ENCODE peak calls at places on chromosomes 12 and 14, in five cellular contexts. M, G, R, H and T are unnamed samples.

GRCh38 chr12:47818701-47819543 is 781 bp downstream of the HDAC7 start:
- DNase-seq in G (peak), R (peak), H (no peak), M (no peak), T (peak)

GRCh38 chr12:67698711-67699603 is 50.4 kb downstream of the DYRK2 start:
- DNase-seq in H (peak), M (no peak), G (no peak), R (no peak), T (no peak)

GRCh38 chr12:57103856-57104255 is 7.3 kb downstream of the STAT6 start:
- DNase-seq in G (no peak), R (no peak), H (no peak), M (no peak), T (no peak)

GRCh38 chr12:15856097-15856982 is 25.8 kb upstream of the STRAP start:
- DNase-seq in M (peak), G (peak), R (peak), H (peak), T (no peak)

GRCh38 chr12:91978143-91978542 is 167.5 kb downstream of the BTG1 start:
- DNase-seq in R (no peak), H (no peak), G (no peak), M (no peak), T (no peak)

GRCh38 chr14:98173291-98173690 is 1098.7 kb downstream of the BCL11B start:
- DNase-seq in R (no peak), G (no peak), M (no peak), H (no peak), T (no peak)

GRCh38 chr12:98503343-98503592 is 12.1 kb upstream of the TMPO start:
- DNase-seq in M (peak), H (peak), R (peak), G (peak), T (peak)

GRCh38 chr14:88488897-88489296 is 65.9 kb downstream of the PTPN21 start:
- DNase-seq in H (no peak), G (no peak), M (no peak), R (no peak), T (no peak)

GRCh38 chr14:85218982-85219381 is 311.0 kb upstream of the FLRT2 start:
- DNase-seq in H (no peak), R (no peak), G (no peak), M (no peak), T (no peak)

GRCh38 chr14:49105512-49105911 is 480.7 kb downstream of the RPS29 start:
- DNase-seq in M (no peak), G (no peak), H (no peak), R (no peak), T (peak)

GRCh38 chr12:31557707-31558106 is 33.2 kb downstream of the DENND5B start:
- DNase-seq in M (no peak), G (no peak), H (no peak), R (no peak), T (no peak)

GRCh38 chr12:31560516-31560915 is 30.4 kb downstream of the DENND5B start:
- DNase-seq in H (no peak), G (no peak), M (no peak), R (no peak), T (no peak)

GRCh38 chr12:31562594-31563328 is 28.2 kb downstream of the DENND5B start:
- DNase-seq in H (no peak), M (no peak), G (no peak), R (no peak), T (no peak)

DNA sequence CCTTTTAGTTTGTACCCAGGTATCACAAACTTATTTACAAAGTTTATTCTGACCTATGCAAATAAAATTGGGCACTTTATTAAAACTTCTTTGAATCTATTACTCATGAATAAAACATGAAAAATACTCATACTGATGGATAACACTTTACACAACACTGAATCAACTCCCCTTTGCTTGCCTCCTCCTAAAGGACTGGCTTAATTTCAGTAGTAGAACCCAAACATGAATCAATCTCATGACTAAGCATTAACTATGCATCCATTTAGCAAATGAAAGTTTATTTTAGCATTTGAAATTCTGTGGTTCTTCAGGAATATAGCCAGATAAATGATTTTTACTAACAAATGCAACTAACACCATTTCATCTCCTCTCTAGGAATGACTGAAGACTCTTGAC is 32.4 kb downstream of the DENND5B start:
- DNase-seq in G (no peak), H (no peak), R (no peak), M (no peak), T (no peak)
- H3K27ac ChIP-seq in G (no peak), H (no peak), R (no peak), M (no peak), T (no peak)

GRCh38 chr14:86296173-86296572 is 766.2 kb downstream of the FLRT2 start:
- DNase-seq in H (no peak), G (no peak), R (no peak), M (no peak), T (no peak)
- TF ChIP-seq ZBTB33 in H (no peak), G (no peak), R (no peak), M (no peak), T (no peak)

GRCh38 chr12:122789637-122790036 is 15.3 kb downstream of the CCDC62 start:
- DNase-seq in R (no peak), G (no peak), M (no peak), H (no peak), T (no peak)

GRCh38 chr12:122793685-122794106 is 19.3 kb downstream of the CCDC62 start:
- DNase-seq in M (peak), H (no peak), G (peak), R (peak), T (peak)

GRCh38 chr12:122788387-122788786 is 14.0 kb downstream of the CCDC62 start:
- DNase-seq in G (no peak), M (no peak), R (no peak), H (no peak), T (no peak)

GRCh38 chr12:122785503-122785902 is 11.1 kb downstream of the CCDC62 start:
- DNase-seq in G (no peak), H (no peak), M (no peak), R (no peak), T (no peak)

GRCh38 chr12:122790393-122791075 is 16.2 kb downstream of the CCDC62 start:
- DNase-seq in M (no peak), R (no peak), G (no peak), H (no peak), T (no peak)
- TF ChIP-seq JUND in M (no peak), R (no peak), G (no peak), H (no peak), T (no peak)

GRCh38 chr12:75848533-75848932 is 183.0 kb downstream of the PHLDA1 start:
- DNase-seq in H (no peak), M (no peak), R (no peak), G (no peak), T (no peak)
- H3K27ac ChIP-seq in H (no peak), M (peak), R (no peak), G (no peak), T (no peak)

DNA sequence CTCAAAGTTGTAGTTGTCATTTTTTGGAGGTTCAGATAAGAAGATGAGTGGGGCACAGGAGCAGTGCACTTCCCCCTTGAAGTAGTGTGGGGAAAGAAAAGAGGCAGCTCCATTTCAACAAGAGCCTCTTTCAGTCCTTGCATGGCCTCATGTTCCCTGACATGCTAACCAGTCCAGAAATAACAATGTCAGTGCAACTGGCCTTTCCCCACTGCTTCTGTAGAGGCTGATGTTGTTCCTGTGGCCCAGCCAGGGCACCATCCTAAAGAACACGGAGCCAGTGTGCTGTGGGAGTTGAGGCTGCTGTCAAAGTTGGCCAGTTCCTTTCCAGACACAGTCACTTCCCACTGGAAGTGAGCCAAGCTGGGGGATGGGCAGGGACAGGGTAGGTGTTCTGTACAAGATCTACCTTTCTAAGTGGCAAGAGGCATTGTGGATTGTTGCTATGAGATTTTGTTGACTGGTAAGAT is 77.7 kb upstream of the SLC38A2 start:
- DNase-seq in M (no peak), H (no peak), G (no peak), R (peak), T (no peak)
- TF ChIP-seq ZBTB33 in M (no peak), H (no peak), G (no peak), R (no peak), T (no peak)

GRCh38 chr12:113179023-113179422 is 6.3 kb downstream of the DDX54 start:
- DNase-seq in H (no peak), R (no peak), G (no peak), M (no peak), T (no peak)

GRCh38 chr12:113184098-113184899 is 979 bp downstream of the DDX54 start:
- DNase-seq in R (no peak), H (no peak), M (peak), G (no peak), T (no peak)

GRCh38 chr12:113183030-113183589 is 2.2 kb downstream of the DDX54 start:
- DNase-seq in M (no peak), H (no peak), R (no peak), G (no peak), T (no peak)

GRCh38 chr12:113181975-113182374 is 3.3 kb downstream of the DDX54 start:
- DNase-seq in R (no peak), H (no peak), G (no peak), M (no peak), T (no peak)

GRCh38 chr12:113180333-113180732 is 4.9 kb downstream of the DDX54 start:
- DNase-seq in H (no peak), R (no peak), M (no peak), G (no peak), T (no peak)
- TF ChIP-seq JUND in H (no peak), R (peak), M (no peak), G (no peak), T (no peak)

DNA sequence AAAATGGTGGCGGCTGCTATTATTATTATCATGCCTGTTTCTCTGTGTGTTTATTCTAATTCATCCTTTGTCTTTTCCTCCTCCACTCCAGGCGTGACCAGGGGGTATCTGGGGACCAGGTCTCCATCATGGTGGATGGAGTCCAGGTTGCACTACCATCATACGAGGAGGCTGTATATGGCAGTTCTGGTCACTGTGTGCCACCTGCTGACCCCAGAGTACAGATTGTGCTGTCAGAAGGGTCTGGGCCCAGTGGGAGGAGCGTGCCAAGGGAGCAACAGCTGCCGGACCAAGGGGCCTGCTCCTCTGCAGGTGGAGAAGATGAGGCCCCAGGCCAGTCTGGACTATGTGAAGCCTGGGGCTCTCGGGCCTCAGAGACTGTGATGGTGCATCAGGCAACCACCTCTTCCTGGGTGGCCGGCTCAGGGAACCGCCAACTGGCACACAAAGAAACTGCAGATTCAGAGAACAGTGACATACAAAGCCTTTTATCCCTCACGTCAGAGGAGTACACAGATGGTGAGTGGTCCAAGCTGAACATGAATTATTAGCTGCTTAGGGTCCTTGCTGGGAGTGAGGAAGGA is 58.3 kb upstream of the SRSF5 start:
- DNase-seq in R (no peak), H (no peak), G (peak), M (no peak), T (peak)
- H3K27ac ChIP-seq in R (no peak), H (no peak), G (no peak), M (no peak), T (peak)

GRCh38 chr14:100573757-100574641 is 13.2 kb downstream of the BEGAIN start:
- DNase-seq in G (no peak), H (no peak), R (no peak), M (no peak), T (peak)

GRCh38 chr14:100577321-100577985 is 9.8 kb downstream of the BEGAIN start:
- DNase-seq in G (no peak), H (no peak), R (no peak), M (no peak), T (peak)

GRCh38 chr14:100574642-100575031 is 12.6 kb downstream of the BEGAIN start:
- DNase-seq in G (no peak), R (no peak), H (no peak), M (no peak), T (no peak)

GRCh38 chr14:100576091-100577085 is 10.8 kb downstream of the BEGAIN start:
- DNase-seq in G (no peak), R (no peak), H (no peak), M (no peak), T (no peak)

GRCh38 chr14:100575266-100575995 is 11.8 kb downstream of the BEGAIN start:
- DNase-seq in H (no peak), M (no peak), R (no peak), G (no peak), T (no peak)
- TF ChIP-seq ZBTB33 in H (no peak), M (no peak), R (no peak), G (no peak), T (no peak)